ENCODE peak calls at places on chromosome 20, in seven cellular contexts. C is HFFc6; E is neural progenitor cell; W is AG04450; Z is CD8-positive, alpha-beta T cell; I is brain microvascular endothelial cell; Q is A549. L is an unnamed sample.
A peak's percentile ranks its signal among the peaks of the same experiment; 100 is the strongest.

GRCh38 chr20:18527836-18528235 is 20.1 kb downstream of the SEC23B start:
- DNase-seq in Q (no peak), E (no peak), Z (no peak), I (peak; percentile 57), W (no peak), C (peak; percentile 80), L (no peak)

GRCh38 chr20:58457083-58457680 is 58.0 kb downstream of the APCDD1L start:
- DNase-seq in Q (no peak), C (peak; percentile 94), W (peak; percentile 54), I (peak; percentile 93), E (no peak), Z (no peak), L (no peak)

GRCh38 chr20:63127700-63128364 is 88.1 kb downstream of the YTHDF1 start:
- DNase-seq in E (no peak), Z (no peak), W (no peak), I (no peak), Q (no peak), C (no peak), L (peak; percentile 72)

GRCh38 chr20:34401741-34402455 is 38.8 kb downstream of the ITCH start:
- DNase-seq in Q (no peak), E (no peak), Z (no peak), W (no peak), C (no peak), I (no peak), L (peak; percentile 36)

GRCh38 chr20:3121271-3121911 is 36.9 kb upstream of the AVP start:
- DNase-seq in I (no peak), W (no peak), E (no peak), C (no peak), Z (peak; percentile 41), Q (no peak), L (no peak)

GRCh38 chr20:53870426-53871199 is 199.8 kb downstream of the BCAS1 start:
- DNase-seq in W (no peak), C (no peak), Q (no peak), E (no peak), I (no peak), Z (no peak), L (no peak)

GRCh38 chr20:4813839-4814695 is 92.4 kb downstream of the PRND start:
- DNase-seq in Q (no peak), E (no peak), W (no peak), Z (peak; percentile 67), C (no peak), I (no peak), L (no peak)

GRCh38 chr20:39164642-39165041 is 202.5 kb downstream of the DHX35 start:
- DNase-seq in I (no peak), C (no peak), E (no peak), Q (no peak), W (no peak), Z (no peak), L (peak; percentile 21)

GRCh38 chr20:40317156-40317790 is 371.8 kb downstream of the MAFB start:
- DNase-seq in I (no peak), Q (no peak), Z (no peak), C (no peak), W (no peak), E (no peak), L (no peak)

GRCh38 chr20:49320460-49320859 is 42.6 kb upstream of the ZNFX1 start:
- DNase-seq in Z (no peak), Q (peak; percentile 78), I (peak; percentile 49), W (no peak), C (peak; percentile 42), E (peak; percentile 74), L (no peak)

GRCh38 chr20:41050361-41051019 is 21.9 kb downstream of the TOP1 start:
- DNase-seq in Z (no peak), Q (no peak), E (no peak), W (no peak), C (peak; percentile 59), I (no peak), L (no peak)

GRCh38 chr20:22063753-22064152 is 358.3 kb downstream of the PAX1 start:
- DNase-seq in Q (no peak), C (no peak), E (no peak), W (no peak), I (no peak), Z (no peak), L (no peak)

GRCh38 chr20:41116282-41116960 is 20.9 kb upstream of the PLCG1 start:
- DNase-seq in Z (no peak), Q (no peak), W (no peak), E (no peak), C (no peak), I (no peak), L (no peak)

GRCh38 chr20:41370176-41370575 is 3.6 kb upstream of the EMILIN3 start:
- DNase-seq in C (no peak), I (no peak), Q (no peak), Z (no peak), W (no peak), E (no peak), L (no peak)

GRCh38 chr20:54140927-54141566 is 32.7 kb downstream of the CYP24A1 start:
- DNase-seq in C (peak; percentile 60), Q (peak; percentile 78), E (no peak), W (no peak), Z (no peak), I (no peak), L (no peak)

GRCh38 chr20:50003253-50003656 is 20.5 kb downstream of the SNAI1 start:
- DNase-seq in Z (no peak), W (peak; percentile 60), Q (peak; percentile 42), C (peak; percentile 81), I (peak; percentile 85), E (no peak), L (no peak)

GRCh38 chr20:9617940-9618339 is 103.5 kb downstream of the LAMP5 start:
- DNase-seq in W (no peak), C (peak; percentile 5), E (peak; percentile 59), I (peak; percentile 61), Z (no peak), Q (peak; percentile 89), L (no peak)

GRCh38 chr20:57620274-57620990 is at the start of gene ZBP1:
- DNase-seq in W (no peak), E (no peak), Q (no peak), Z (peak; percentile 37), C (no peak), I (no peak), L (no peak)

GRCh38 chr20:36147707-36148106 is 6.8 kb upstream of the EPB41L1 start:
- DNase-seq in E (no peak), W (peak; percentile 63), Z (no peak), I (peak; percentile 44), C (no peak), Q (no peak), L (no peak)

GRCh38 chr20:46544576-46544975 is 5.9 kb downstream of the OCSTAMP start:
- DNase-seq in E (no peak), Q (no peak), I (no peak), C (no peak), Z (no peak), W (no peak), L (no peak)

GRCh38 chr20:46545827-46546138 is 4.7 kb downstream of the OCSTAMP start:
- DNase-seq in I (no peak), C (no peak), Q (no peak), Z (no peak), W (no peak), E (no peak), L (no peak)

GRCh38 chr20:46546293-46546692 is 4.2 kb downstream of the OCSTAMP start:
- DNase-seq in I (no peak), W (no peak), C (no peak), Q (no peak), Z (no peak), E (no peak), L (no peak)

GRCh38 chr20:46543959-46544358 is 6.5 kb downstream of the OCSTAMP start:
- DNase-seq in Z (no peak), I (no peak), W (no peak), E (no peak), C (no peak), Q (no peak), L (no peak)

DNA sequence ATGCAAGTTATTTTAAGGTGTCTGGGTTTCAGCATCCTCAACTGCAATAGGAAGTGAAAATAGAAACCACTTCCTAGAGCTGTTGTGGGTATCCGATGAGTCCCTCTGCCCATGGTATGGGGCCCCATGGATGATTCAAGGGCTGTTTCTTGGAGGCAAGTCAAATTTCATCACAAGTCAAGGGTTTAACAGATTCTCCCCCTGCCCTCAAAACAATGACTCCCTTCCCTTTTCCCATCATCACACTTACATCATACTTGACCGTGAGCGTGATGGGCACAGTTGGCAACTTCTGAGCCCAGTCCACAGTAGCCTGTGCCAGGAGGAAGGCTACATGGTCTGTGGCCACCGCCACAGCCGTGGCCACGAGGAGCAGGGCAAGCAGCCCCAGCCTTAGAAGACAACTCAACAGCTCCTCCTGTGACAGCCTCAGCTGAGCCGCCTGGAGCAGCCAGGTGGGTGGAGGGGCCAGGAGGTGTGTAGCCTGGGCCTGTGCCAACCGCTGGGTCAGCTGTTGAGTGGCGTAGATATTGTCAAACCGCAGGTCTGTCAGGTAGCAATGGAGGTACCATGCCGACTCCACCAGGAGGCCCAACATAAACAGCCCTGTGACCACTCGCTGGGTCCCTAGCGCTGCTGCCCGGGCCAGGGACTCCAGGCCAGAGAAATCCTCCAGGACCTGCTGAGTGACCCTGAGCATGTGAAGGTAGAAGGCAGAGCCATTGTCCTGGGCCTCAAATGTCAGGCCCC is 5.2 kb downstream of the OCSTAMP start:
- DNase-seq in C (no peak), Z (no peak), I (no peak), W (no peak), E (no peak), Q (no peak), L (no peak)
- TF ChIP-seq CTCF in C (no peak), Z (no peak), I (no peak), W (no peak), E (no peak), Q (no peak), L (no peak)

GRCh38 chr20:43404880-43405279 is 52.8 kb upstream of the SRSF6 start:
- DNase-seq in I (no peak), E (peak; percentile 28), Q (peak; percentile 18), C (no peak), Z (no peak), W (no peak), L (peak; percentile 25)
- TF ChIP-seq CTCF in I (peak; percentile 18), E (peak; percentile 54), Q (no peak), C (peak; percentile 67), Z (no peak), W (peak; percentile 36), L (peak; percentile 5)

GRCh38 chr20:24600012-24600411 is 130.6 kb downstream of the SYNDIG1 start:
- DNase-seq in Z (no peak), C (no peak), W (no peak), E (no peak), Q (no peak), I (no peak), L (no peak)
- TF ChIP-seq CTCF in Z (no peak), C (peak; percentile 44), W (no peak), E (peak; percentile 13), Q (no peak), I (no peak), L (no peak)

DNA sequence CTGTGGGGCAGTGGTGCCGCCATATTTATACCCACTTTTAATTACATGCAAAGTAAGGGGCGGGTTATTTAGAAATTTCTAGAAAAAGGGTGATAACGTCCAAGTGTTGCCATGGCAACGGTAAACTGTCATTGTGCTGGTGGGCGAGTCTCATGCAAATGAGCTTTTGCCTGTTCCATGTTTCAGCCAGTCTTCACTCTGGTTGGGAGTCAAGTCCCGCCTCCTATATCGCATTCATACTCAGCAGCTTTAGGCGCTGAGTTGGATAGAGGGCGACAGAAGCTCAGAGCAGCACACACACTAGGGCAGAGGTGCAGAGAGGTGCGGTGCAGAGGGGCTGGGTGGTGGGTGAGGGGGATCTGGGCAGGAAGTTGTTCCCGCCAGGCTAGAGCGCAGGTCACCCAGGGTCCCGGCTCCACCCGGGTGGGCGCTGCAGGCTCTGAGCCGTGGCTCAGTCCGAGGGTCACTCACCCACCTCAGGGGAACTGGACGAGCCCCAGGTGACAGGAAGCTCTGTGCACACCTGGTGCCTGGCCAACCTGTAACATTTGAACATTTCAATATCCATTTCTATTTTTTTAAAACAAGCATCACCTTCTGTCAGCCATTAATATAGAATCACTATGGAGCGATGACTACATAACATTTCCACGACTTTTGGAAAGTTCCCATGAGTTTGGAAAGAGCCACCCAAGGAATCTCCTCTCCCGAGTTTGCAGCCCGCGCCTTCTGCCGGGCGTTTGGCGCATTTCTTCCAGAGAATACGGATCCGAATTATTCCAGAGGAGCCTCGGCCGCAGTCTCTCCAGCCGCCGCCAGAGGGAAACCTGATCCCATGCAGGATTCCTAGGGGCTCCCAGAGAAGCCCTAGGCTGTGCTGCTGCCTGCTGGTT is 89.1 kb upstream of the PHACTR3 start:
- DNase-seq in E (peak; percentile 92), Q (peak; percentile 68), C (peak; percentile 44), Z (no peak), I (peak; percentile 58), W (no peak), L (no peak)
- TF ChIP-seq CTCF in E (peak; percentile 87), Q (peak; percentile 70), C (peak; percentile 85), Z (no peak), I (peak; percentile 84), W (peak; percentile 82), L (peak; percentile 85)

L was measured in osteocyte.